ENCODE peak calls at places on chromosomes 2 and 18, in ten cellular contexts. D is AG04450, H is K562, B is HL-60, F is foreskin fibroblast, Q is astrocyte, M is heart left ventricle, V is lung, E is AG10803, X is brain microvascular endothelial cell. U is an unnamed sample.

GRCh38 chr2:17160594-17160993 is 357.6 kb downstream of the RAD51AP2 start:
- DNase-seq in D (no peak), H (no peak), B (no peak), F (no peak), Q (no peak), M (no peak), V (no peak), E (no peak), X (no peak), U (no peak)

GRCh38 chr2:135991861-135992260 is 6.4 kb upstream of the DARS1 start:
- DNase-seq in D (no peak), H (no peak), B (no peak), F (no peak), Q (no peak), M (no peak), V (no peak), E (no peak), X (no peak), U (no peak)

GRCh38 chr2:42949125-42949524 is 156.7 kb upstream of the HAAO start:
- DNase-seq in D (no peak), H (no peak), B (no peak), F (no peak), Q (no peak), M (no peak), V (no peak), E (no peak), X (no peak), U (no peak)

GRCh38 chr2:24855703-24856102 is 62.5 kb downstream of the CENPO start:
- DNase-seq in D (no peak), H (no peak), B (no peak), F (peak), Q (peak), M (no peak), V (no peak), E (peak), X (peak), U (no peak)

GRCh38 chr18:23114171-23114881 is 21.0 kb upstream of the CABLES1 start:
- DNase-seq in D (no peak), H (no peak), B (no peak), F (peak), Q (no peak), M (no peak), V (peak), E (no peak), X (no peak), U (no peak)

GRCh38 chr2:24009680-24010476 is at the start of gene MFSD2B:
- DNase-seq in D (no peak), H (peak), B (no peak), F (no peak), Q (peak), M (no peak), V (no peak), E (peak), X (no peak), U (no peak)

GRCh38 chr2:144607899-144608477 is 88.1 kb upstream of the ZEB2 start:
- DNase-seq in D (peak), H (no peak), B (peak), F (no peak), Q (peak), M (peak), V (peak), E (peak), X (peak), U (no peak)

GRCh38 chr2:23698733-23699391 is 228.1 kb downstream of the ATAD2B start:
- DNase-seq in D (no peak), H (no peak), B (no peak), F (no peak), Q (peak), M (peak), V (no peak), E (no peak), X (peak), U (no peak)

GRCh38 chr2:29235411-29235810 is 120.2 kb downstream of the CLIP4 start:
- DNase-seq in D (no peak), H (no peak), B (no peak), F (no peak), Q (no peak), M (no peak), V (no peak), E (no peak), X (no peak), U (no peak)

GRCh38 chr18:34122724-34123334 is 101.9 kb downstream of the NOL4 start:
- DNase-seq in D (peak), H (peak), B (peak), F (peak), Q (peak), M (no peak), V (peak), E (peak), X (peak), U (peak)

GRCh38 chr2:119263656-119264055 is 40.0 kb downstream of the STEAP3 start:
- DNase-seq in D (no peak), H (no peak), B (peak), F (no peak), Q (no peak), M (no peak), V (no peak), E (no peak), X (no peak), U (no peak)

GRCh38 chr18:32920796-32921787 is 148.3 kb upstream of the KLHL14 start:
- DNase-seq in D (peak), H (no peak), B (peak), F (peak), Q (peak), M (no peak), V (no peak), E (peak), X (peak), U (peak)

GRCh38 chr2:227509824-227510619 is 38.1 kb downstream of the AGFG1 start:
- DNase-seq in D (no peak), H (no peak), B (no peak), F (peak), Q (peak), M (no peak), V (no peak), E (peak), X (no peak), U (no peak)

GRCh38 chr2:72989770-72990556 is 72.6 kb downstream of the EMX1 start:
- DNase-seq in D (no peak), H (no peak), B (no peak), F (no peak), Q (peak), M (peak), V (no peak), E (no peak), X (no peak), U (no peak)

GRCh38 chr2:183665403-183665802 is 541.2 kb downstream of the NUP35 start:
- DNase-seq in D (no peak), H (no peak), B (no peak), F (no peak), Q (peak), M (no peak), V (no peak), E (no peak), X (no peak), U (no peak)

GRCh38 chr2:42046819-42047487 is 868 bp upstream of the PKDCC start:
- DNase-seq in D (no peak), H (peak), B (no peak), F (no peak), Q (no peak), M (no peak), V (no peak), E (no peak), X (no peak), U (no peak)

GRCh38 chr2:113965644-113966043 is 75.8 kb downstream of the ACTR3 start:
- DNase-seq in D (no peak), H (no peak), B (peak), F (no peak), Q (peak), M (no peak), V (no peak), E (peak), X (peak), U (no peak)

GRCh38 chr18:31658670-31659573 is 25.5 kb downstream of the B4GALT6 start:
- DNase-seq in D (no peak), H (no peak), B (no peak), F (no peak), Q (peak), M (no peak), V (no peak), E (no peak), X (no peak), U (no peak)

GRCh38 chr18:446941-447560 is 53.5 kb downstream of the COLEC12 start:
- DNase-seq in D (no peak), H (no peak), B (no peak), F (peak), Q (no peak), M (peak), V (no peak), E (peak), X (peak), U (no peak)

GRCh38 chr2:40282428-40282827 is 169.5 kb downstream of the SLC8A1 start:
- DNase-seq in D (no peak), H (no peak), B (no peak), F (no peak), Q (no peak), M (no peak), V (no peak), E (peak), X (peak), U (no peak)

GRCh38 chr2:43221660-43222471 is 4.5 kb downstream of the ZFP36L2 start:
- DNase-seq in D (peak), H (peak), B (peak), F (peak), Q (peak), M (peak), V (peak), E (peak), X (peak), U (peak)

GRCh38 chr2:30334738-30335426 is 103.5 kb downstream of the LBH start:
- DNase-seq in D (no peak), H (no peak), B (no peak), F (no peak), Q (no peak), M (no peak), V (no peak), E (no peak), X (no peak), U (no peak)

GRCh38 chr18:32286749-32287148 is 96.9 kb downstream of the MEP1B start:
- DNase-seq in D (no peak), H (no peak), B (no peak), F (no peak), Q (no peak), M (no peak), V (no peak), E (no peak), X (no peak), U (no peak)

GRCh38 chr2:55776479-55776878 is 82.8 kb upstream of the PNPT1 start:
- DNase-seq in D (no peak), H (no peak), B (no peak), F (no peak), Q (no peak), M (no peak), V (no peak), E (no peak), X (no peak), U (no peak)

GRCh38 chr18:80197490-80197889 is 49.8 kb downstream of the PARD6G start:
- DNase-seq in D (no peak), H (no peak), B (no peak), F (no peak), Q (no peak), M (no peak), V (peak), E (peak), X (no peak), U (no peak)

GRCh38 chr2:186422226-186422625 is 63.8 kb upstream of the ZC3H15 start:
- DNase-seq in D (peak), H (no peak), B (peak), F (peak), Q (peak), M (no peak), V (peak), E (peak), X (peak), U (no peak)

DNA sequence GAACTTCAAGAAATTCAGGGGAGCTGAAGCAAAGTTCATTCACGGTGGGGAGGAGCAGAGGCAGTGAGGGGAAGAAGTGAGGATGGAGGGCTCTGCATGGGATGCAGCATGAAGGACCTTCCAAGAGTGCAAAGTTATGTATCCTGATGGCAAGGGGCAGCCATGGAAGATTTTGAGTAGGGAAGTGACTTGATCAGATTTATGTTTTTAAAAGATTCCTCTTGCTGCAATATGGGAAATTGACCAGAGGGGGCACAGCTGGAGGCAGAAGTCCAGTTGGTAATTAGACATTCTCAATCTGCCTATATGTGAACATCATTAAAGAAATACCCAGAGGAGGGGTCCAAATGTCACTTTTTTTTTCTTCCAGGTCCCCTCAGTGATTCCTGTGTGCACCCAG is 21.5 kb upstream of the ANXA4 start:
- DNase-seq in D (no peak), H (peak), B (no peak), F (peak), Q (no peak), M (no peak), V (no peak), E (no peak), X (no peak), U (no peak)
- TF ChIP-seq CTCF in D (peak), H (peak), B (no peak), F (peak), Q (peak), M (no peak), V (no peak), E (peak), X (peak), U (peak)

GRCh38 chr2:234469972-234470371 is 26.9 kb downstream of the ARL4C start:
- DNase-seq in D (no peak), H (no peak), B (no peak), F (no peak), Q (no peak), M (no peak), V (no peak), E (no peak), X (no peak), U (no peak)
- H3K4me3 ChIP-seq in D (no peak), H (no peak), B (no peak), F (no peak), Q (no peak), M (no peak), V (no peak), E (no peak), X (no peak), U (no peak)

GRCh38 chr2:173613386-173613785 is 258.7 kb downstream of the CDCA7 start:
- DNase-seq in D (no peak), H (no peak), B (no peak), F (no peak), Q (no peak), M (no peak), V (no peak), E (no peak), X (no peak), U (no peak)

GRCh38 chr2:173607601-173608311 is 253.1 kb downstream of the CDCA7 start:
- DNase-seq in D (no peak), H (no peak), B (no peak), F (no peak), Q (no peak), M (peak), V (no peak), E (no peak), X (no peak), U (no peak)

GRCh38 chr2:173606619-173607305 is 252.1 kb downstream of the CDCA7 start:
- DNase-seq in D (no peak), H (no peak), B (no peak), F (no peak), Q (no peak), M (no peak), V (no peak), E (no peak), X (no peak), U (no peak)

GRCh38 chr2:173614265-173614930 is 259.7 kb downstream of the CDCA7 start:
- DNase-seq in D (no peak), H (no peak), B (no peak), F (no peak), Q (no peak), M (no peak), V (no peak), E (no peak), X (no peak), U (no peak)

DNA sequence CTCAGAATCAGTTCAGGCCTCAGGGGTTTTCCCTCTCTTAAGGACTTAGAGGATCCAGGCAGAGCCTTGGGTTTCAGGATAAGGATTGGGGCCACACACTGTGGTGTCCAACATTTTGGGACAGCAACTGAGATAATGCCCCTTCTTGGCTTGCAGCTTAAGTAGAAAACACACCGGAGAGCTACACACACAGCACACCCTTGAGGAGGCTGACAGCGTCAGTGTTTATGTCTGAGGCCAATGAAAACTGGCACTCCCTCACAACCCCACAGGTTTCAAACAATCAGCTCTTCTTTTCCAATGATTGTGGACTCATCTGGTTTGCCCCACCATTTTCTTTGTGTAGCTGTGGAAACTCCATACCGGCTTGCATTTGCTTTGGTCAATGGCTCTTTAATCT is 257.7 kb downstream of the CDCA7 start:
- DNase-seq in D (no peak), H (no peak), B (no peak), F (no peak), Q (no peak), M (no peak), V (no peak), E (no peak), X (no peak), U (no peak)
- TF ChIP-seq CTCF in D (no peak), H (peak), B (no peak), F (no peak), Q (no peak), M (no peak), V (no peak), E (no peak), X (peak), U (no peak)

GRCh38 chr2:236658974-236659757 is 89.5 kb downstream of the ACKR3 start:
- DNase-seq in D (no peak), H (no peak), B (no peak), F (no peak), Q (no peak), M (peak), V (peak), E (no peak), X (no peak), U (no peak)

GRCh38 chr2:236659758-236660150 is 90.1 kb downstream of the ACKR3 start:
- DNase-seq in D (no peak), H (no peak), B (no peak), F (no peak), Q (peak), M (peak), V (peak), E (no peak), X (no peak), U (peak)

GRCh38 chr2:236662231-236663160 is 92.9 kb downstream of the ACKR3 start:
- DNase-seq in D (no peak), H (no peak), B (no peak), F (no peak), Q (no peak), M (no peak), V (no peak), E (peak), X (no peak), U (no peak)

GRCh38 chr2:236661762-236662110 is 92.1 kb downstream of the ACKR3 start:
- DNase-seq in D (no peak), H (no peak), B (no peak), F (no peak), Q (no peak), M (no peak), V (no peak), E (peak), X (no peak), U (no peak)

GRCh38 chr2:236661064-236661761 is 91.6 kb downstream of the ACKR3 start:
- DNase-seq in D (no peak), H (no peak), B (no peak), F (no peak), Q (peak), M (no peak), V (peak), E (peak), X (peak), U (peak)
- H3K4me3 ChIP-seq in D (no peak), H (no peak), B (no peak), F (no peak), Q (peak), M (no peak), V (no peak), E (peak), X (no peak), U (no peak)

GRCh38 chr2:157891630-157892016 is 15.5 kb upstream of the ACVR1 start:
- DNase-seq in D (no peak), H (no peak), B (no peak), F (no peak), Q (no peak), M (no peak), V (no peak), E (no peak), X (no peak), U (no peak)
- TF ChIP-seq CTCF in D (no peak), H (no peak), B (no peak), F (no peak), Q (no peak), M (no peak), V (no peak), E (no peak), X (no peak), U (no peak)

DNA sequence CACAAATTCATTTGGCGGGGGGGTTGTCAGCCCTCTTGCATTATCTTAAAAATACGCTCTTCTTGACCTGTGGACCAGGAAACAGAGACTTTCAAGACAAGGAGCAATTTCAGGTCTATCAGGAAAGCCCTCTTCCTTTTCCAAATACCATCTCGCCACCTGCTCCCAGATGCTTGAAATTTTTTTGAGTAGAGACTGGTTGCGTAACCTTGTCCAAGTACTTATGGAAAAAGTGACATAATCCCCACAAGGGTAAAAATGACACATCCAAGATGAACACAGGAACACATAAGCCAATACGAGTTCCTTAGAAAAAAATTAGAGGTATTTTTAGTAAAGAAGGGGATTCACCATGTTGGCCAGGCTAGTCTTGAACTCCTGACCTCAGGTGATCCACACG is 1.7 kb downstream of the SERPINB13 start:
- DNase-seq in D (no peak), H (no peak), B (peak), F (no peak), Q (no peak), M (no peak), V (no peak), E (peak), X (no peak), U (no peak)
- H3K4me3 ChIP-seq in D (no peak), H (no peak), B (no peak), F (no peak), Q (no peak), M (no peak), V (no peak), E (no peak), X (no peak), U (no peak)

DNA sequence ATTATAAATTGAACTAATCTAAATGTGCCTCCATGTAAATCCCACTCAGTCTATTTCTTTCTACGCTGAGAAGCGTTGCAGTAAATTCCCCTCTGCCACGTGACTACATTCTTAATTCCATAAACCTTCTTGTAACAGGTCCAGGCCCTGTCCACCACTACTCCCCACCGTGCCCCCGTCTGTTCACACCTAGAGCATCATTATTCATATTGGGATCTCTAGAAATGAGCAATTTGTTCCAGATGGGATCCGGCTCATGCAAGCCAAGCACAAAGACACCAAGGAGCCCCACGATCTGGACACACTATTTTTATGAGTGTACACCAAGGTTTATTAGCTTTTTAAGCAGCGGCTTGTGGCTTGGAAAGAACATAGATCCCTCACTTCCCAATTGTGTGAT is 38.2 kb downstream of the BOLA3 start:
- DNase-seq in D (no peak), H (no peak), B (no peak), F (no peak), Q (no peak), M (no peak), V (no peak), E (no peak), X (no peak), U (no peak)
- TF ChIP-seq CTCF in D (no peak), H (no peak), B (no peak), F (no peak), Q (no peak), M (no peak), V (no peak), E (no peak), X (no peak), U (no peak)